ENCODE peak calls at places on chromosomes 11 and 22, in seven cellular contexts. L, S, Z, B, I, D and K are unnamed samples.

GRCh38 chr11:33500331-33500730 is 200.3 kb downstream of the C11orf91 start:
- DNase-seq in I (no peak), B (no peak), S (no peak), L (no peak), Z (no peak), D (no peak), K (no peak)

GRCh38 chr11:64489831-64490441 is 101.1 kb upstream of the SLC22A12 start:
- DNase-seq in Z (no peak), S (peak; percentile 33), B (peak; percentile 24), L (no peak), I (peak; percentile 73), D (peak; percentile 26), K (peak; percentile 69)

GRCh38 chr11:19447150-19447566 is 206.4 kb upstream of the E2F8 start:
- DNase-seq in I (no peak), S (no peak), L (peak; percentile 36), Z (no peak), B (no peak), D (no peak), K (no peak)

GRCh38 chr11:132158091-132158490 is 787.7 kb downstream of the NTM start:
- DNase-seq in L (no peak), B (no peak), I (no peak), Z (peak; percentile 55), D (no peak), S (no peak), K (no peak)

GRCh38 chr11:34792143-34792542 is 124.0 kb downstream of the APIP start:
- DNase-seq in S (no peak), Z (no peak), I (no peak), B (no peak), L (no peak), D (no peak), K (no peak)

GRCh38 chr22:32335471-32335870 is 22.2 kb upstream of the RFPL3 start:
- DNase-seq in Z (no peak), B (no peak), I (no peak), L (no peak), S (no peak), D (no peak), K (peak; percentile 48)

GRCh38 chr11:2418961-2419360 is 18.4 kb downstream of the TSSC4 start:
- DNase-seq in I (no peak), B (no peak), S (no peak), D (no peak), L (no peak), Z (no peak), K (no peak)

GRCh38 chr11:69123593-69124545 is 31.9 kb upstream of the SMIM38 start:
- DNase-seq in I (no peak), B (no peak), D (no peak), L (no peak), S (no peak), Z (no peak), K (no peak)

GRCh38 chr11:45332486-45332934 is 46.4 kb upstream of the SYT13 start:
- DNase-seq in S (peak; percentile 50), Z (peak; percentile 45), L (peak; percentile 12), B (peak; percentile 17), I (peak; percentile 33), D (peak; percentile 20), K (no peak)

GRCh38 chr11:73576226-73576625 is 21.7 kb downstream of the FAM168A start:
- DNase-seq in S (no peak), L (no peak), I (no peak), Z (no peak), D (no peak), B (no peak), K (no peak)

GRCh38 chr11:75339685-75340409 is 11.6 kb downstream of the ARRB1 start:
- DNase-seq in Z (no peak), B (no peak), D (no peak), S (no peak), I (no peak), L (no peak), K (no peak)

GRCh38 chr11:133900176-133901105 is 55.1 kb upstream of the SPATA19 start:
- DNase-seq in Z (no peak), B (no peak), I (no peak), L (no peak), D (no peak), S (no peak), K (no peak)

GRCh38 chr11:63915961-63916836 is 765 bp downstream of the RCOR2 start:
- DNase-seq in B (no peak), I (no peak), Z (peak; percentile 55), L (no peak), D (no peak), S (peak; percentile 23), K (no peak)